ENCODE peak calls at places on chromosomes 11 and 22, in eight cellular contexts. P, D, E, M, H, O, F and Z are unnamed samples.
A peak's percentile ranks its signal among the peaks of the same experiment; 100 is the strongest.

GRCh38 chr11:14809466-14809865 is 82.6 kb downstream of the CYP2R1 start:
- DNase-seq in M (no peak), H (no peak), O (no peak), D (no peak), P (no peak), E (no peak), F (no peak), Z (no peak)

GRCh38 chr11:109320595-109320994 is 101.4 kb upstream of the C11orf87 start:
- DNase-seq in E (peak; percentile 3), F (no peak), O (no peak), M (no peak), H (no peak), P (no peak), D (peak; percentile 57), Z (no peak)

GRCh38 chr22:36191106-36191836 is 10.3 kb downstream of the APOL4 start:
- DNase-seq in M (no peak), D (no peak), H (no peak), F (peak; percentile 93), E (no peak), O (peak; percentile 33), P (no peak), Z (no peak)

GRCh38 chr11:112226062-112226921 is at the start of gene PTS:
- DNase-seq in E (peak; percentile 87), M (peak; percentile 97), D (peak; percentile 72), O (peak; percentile 90), H (peak; percentile 72), P (peak; percentile 96), F (peak; percentile 95), Z (peak; percentile 92)

GRCh38 chr11:63837719-63838118 is 1.2 kb upstream of the MARK2 start:
- DNase-seq in D (no peak), F (no peak), O (peak; percentile 40), H (no peak), P (no peak), E (peak; percentile 46), M (peak; percentile 81), Z (no peak)

GRCh38 chr22:23841736-23842404 is 3.1 kb upstream of the DERL3 start:
- DNase-seq in O (no peak), F (no peak), M (no peak), E (no peak), D (no peak), H (no peak), P (no peak), Z (no peak)

GRCh38 chr22:25735657-25736056 is 6.3 kb upstream of the MYO18B start:
- DNase-seq in P (no peak), D (no peak), H (no peak), F (no peak), O (no peak), E (no peak), M (no peak), Z (no peak)

GRCh38 chr11:10381730-10382129 is 73.3 kb upstream of the AMPD3 start:
- DNase-seq in H (no peak), E (no peak), D (no peak), M (no peak), O (no peak), F (no peak), P (no peak), Z (no peak)

GRCh38 chr11:35779409-35779808 is 116.8 kb downstream of the TRIM44 start:
- DNase-seq in P (no peak), E (no peak), F (no peak), H (no peak), M (no peak), O (no peak), D (no peak), Z (no peak)
- TF ChIP-seq POLR2AphosphoS5 in P (no peak), E (no peak), F (no peak), H (no peak), M (no peak), O (no peak), D (no peak), Z (no peak)

DNA sequence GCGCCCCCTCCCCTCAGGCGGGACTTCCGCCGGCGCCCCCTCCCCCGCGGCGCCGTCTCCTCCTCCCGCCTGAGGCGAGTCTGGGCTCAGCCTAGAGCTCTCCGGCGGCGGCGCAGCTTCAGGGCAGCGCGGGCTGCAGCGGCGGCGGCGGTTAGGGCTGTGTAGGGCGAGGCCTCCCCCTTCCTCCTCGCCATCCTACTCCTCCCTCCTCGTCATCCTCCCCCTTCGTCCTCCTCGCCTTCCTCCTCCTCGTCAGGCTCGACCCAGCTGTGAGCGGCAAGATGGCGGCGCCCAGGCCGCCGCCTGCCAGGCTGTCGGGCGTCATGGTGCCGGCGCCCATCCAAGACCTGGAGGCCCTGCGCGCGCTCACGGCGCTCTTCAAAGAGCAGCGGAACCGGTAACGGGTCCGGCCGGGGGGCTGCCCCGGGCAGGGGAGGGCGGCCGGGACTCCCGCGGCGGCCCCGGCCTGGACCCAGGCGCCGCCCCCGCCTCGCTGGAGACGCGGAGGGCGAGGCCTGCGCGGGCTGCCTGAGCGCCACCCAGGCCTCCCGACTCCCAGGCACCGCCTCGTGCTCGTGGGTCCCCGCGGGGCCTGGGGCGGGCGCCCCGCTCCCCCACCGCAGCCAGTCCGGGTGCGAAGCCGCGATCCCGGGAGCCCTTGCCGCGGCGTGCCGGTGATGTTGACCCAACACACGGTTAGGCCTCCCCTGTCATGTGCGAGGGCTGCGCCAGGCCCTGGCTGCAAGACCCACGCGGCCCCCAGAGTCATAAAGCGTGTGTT is at the start of gene ATXN10:
- DNase-seq in E (peak; percentile 77), D (no peak), M (peak; percentile 91), F (peak; percentile 78), P (peak; percentile 73), O (peak; percentile 56), H (peak; percentile 51), Z (peak; percentile 66)
- TF ChIP-seq POLR2A in E (peak; percentile 31), D (peak; percentile 26), M (no peak), F (peak; percentile 16), P (peak; percentile 82), O (peak; percentile 41), H (peak; percentile 68), Z (peak; percentile 49)

GRCh38 chr11:78350646-78351165 is 66.9 kb downstream of the GAB2 start:
- DNase-seq in F (peak; percentile 63), D (no peak), H (no peak), O (no peak), P (no peak), E (peak; percentile 57), M (no peak), Z (no peak)
- TF ChIP-seq POLR2AphosphoS5 in F (no peak), D (no peak), H (no peak), O (no peak), P (no peak), E (no peak), M (no peak), Z (no peak)

GRCh38 chr11:8261316-8261715 is 2.4 kb downstream of the LMO1 start:
- DNase-seq in F (peak; percentile 37), H (no peak), D (no peak), O (no peak), P (no peak), M (peak; percentile 37), E (no peak), Z (no peak)

GRCh38 chr11:8263109-8263768 is 439 bp downstream of the LMO1 start:
- DNase-seq in D (no peak), P (no peak), H (no peak), F (peak; percentile 59), M (peak; percentile 76), O (no peak), E (no peak), Z (no peak)

GRCh38 chr11:8261921-8262551 is 1.6 kb downstream of the LMO1 start:
- DNase-seq in E (no peak), M (peak; percentile 58), D (no peak), H (no peak), F (peak; percentile 51), O (no peak), P (no peak), Z (no peak)

GRCh38 chr11:8263769-8264410 is at the start of gene LMO1:
- DNase-seq in F (peak; percentile 87), O (peak; percentile 85), H (peak; percentile 73), P (peak; percentile 85), E (peak; percentile 69), M (peak; percentile 92), D (peak; percentile 44), Z (peak; percentile 85)

DNA sequence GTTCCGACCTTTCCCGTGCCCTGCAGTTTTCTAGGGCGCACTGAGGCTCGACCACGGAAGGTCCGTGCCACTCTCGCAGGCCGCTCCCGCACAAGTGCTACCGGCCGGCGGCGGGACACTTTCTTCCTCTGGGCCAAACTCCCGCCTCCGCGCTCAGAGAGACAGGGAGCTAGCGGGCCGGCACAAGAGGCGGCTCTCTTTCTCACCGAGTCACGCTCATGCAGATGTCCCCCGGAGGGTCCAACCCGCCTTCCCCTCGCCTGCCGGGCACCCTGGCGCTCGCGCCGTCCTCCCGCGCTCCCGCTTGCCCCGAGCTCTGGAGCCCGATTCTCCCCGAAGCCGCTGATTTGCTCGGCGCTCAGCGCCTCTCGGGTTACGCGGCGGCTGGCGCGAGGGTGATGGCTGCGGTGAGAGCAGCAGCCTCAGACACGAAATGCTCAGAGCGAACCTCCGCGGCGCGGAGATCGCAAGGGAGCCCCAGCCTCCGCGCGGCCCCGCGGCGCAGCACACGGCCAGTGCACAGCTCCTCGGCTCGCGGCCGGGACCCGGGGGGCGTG is 1.0 kb downstream of the LMO1 start:
- DNase-seq in E (peak; percentile 31), H (peak; percentile 14), O (peak; percentile 17), M (peak; percentile 78), F (peak; percentile 70), D (no peak), P (no peak), Z (peak; percentile 63)
- TF ChIP-seq POLR2A in E (no peak), H (no peak), O (no peak), M (no peak), F (no peak), D (no peak), P (no peak), Z (no peak)